ENCODE peak calls at places on chromosomes 3 and 15, in five cellular contexts. M is activated CD4-positive, alpha-beta T cell treated with anti-CD3 and anti-CD28 coated beads, Interleukin-2, amount 50 U/mL, for 24 hours; S is NCI-H69; Z is Daoy; E is astrocyte of the spinal cord. C is an unnamed sample.

GRCh38 chr3:126258670-126259069 is 78.3 kb upstream of the ALDH1L1 start:
- DNase-seq in M (no peak), S (no peak), Z (peak), E (no peak), C (no peak)

GRCh38 chr3:40387895-40388254 is 891 bp downstream of the ENTPD3 start:
- DNase-seq in M (no peak), S (peak), Z (no peak), E (no peak), C (no peak)

GRCh38 chr3:49707113-49707480 is 12.4 kb downstream of the AMIGO3 start:
- DNase-seq in M (no peak), S (peak), Z (no peak), E (peak), C (no peak)

GRCh38 chr3:24296441-24297205 is 198.0 kb downstream of the THRB start:
- DNase-seq in M (no peak), S (no peak), Z (no peak), E (peak), C (no peak)

GRCh38 chr3:45232531-45232930 is 6.4 kb upstream of the TMEM158 start:
- DNase-seq in M (no peak), S (no peak), Z (no peak), E (no peak), C (no peak)

GRCh38 chr15:66842710-66843441 is 140.8 kb downstream of the SMAD6 start:
- DNase-seq in M (no peak), S (peak), Z (peak), E (peak), C (peak)

GRCh38 chr3:108472011-108472591 is 38.3 kb downstream of the MYH15 start:
- DNase-seq in M (no peak), S (peak), Z (peak), E (peak), C (peak)

GRCh38 chr3:74613566-74613965 is 893 bp downstream of the CNTN3 start:
- DNase-seq in M (no peak), S (peak), Z (no peak), E (no peak), C (peak)

GRCh38 chr3:45026957-45027356 is 854 bp downstream of the CLEC3B start:
- DNase-seq in M (no peak), S (no peak), Z (peak), E (peak), C (no peak)

GRCh38 chr3:128603811-128604447 is 46.7 kb downstream of the RPN1 start:
- DNase-seq in M (no peak), S (no peak), Z (no peak), E (no peak), C (no peak)

GRCh38 chr3:171883893-171884279 is 40.7 kb downstream of the TMEM212 start:
- DNase-seq in M (no peak), S (no peak), Z (no peak), E (no peak), C (no peak)

GRCh38 chr3:102068327-102068726 is 219.0 kb downstream of the NFKBIZ start:
- DNase-seq in M (no peak), S (no peak), Z (no peak), E (peak), C (no peak)

GRCh38 chr15:81914734-81915234 is 131.0 kb downstream of the MEX3B start:
- DNase-seq in M (no peak), S (peak), Z (no peak), E (no peak), C (peak)

GRCh38 chr3:13657660-13658435 is 108.9 kb downstream of the FBLN2 start:
- DNase-seq in M (peak), S (peak), Z (peak), E (peak), C (peak)

GRCh38 chr15:63609448-63609847 is 12.3 kb downstream of the FBXL22 start:
- DNase-seq in M (no peak), S (no peak), Z (no peak), E (no peak), C (no peak)

GRCh38 chr3:38117748-38118420 is 19.0 kb downstream of the ACAA1 start:
- DNase-seq in M (peak), S (peak), Z (peak), E (peak), C (peak)

GRCh38 chr3:123724306-123724705 is 139.5 kb upstream of the HACD2 start:
- DNase-seq in M (no peak), S (peak), Z (peak), E (no peak), C (peak)

GRCh38 chr3:112247351-112247750 is 46.7 kb downstream of the SLC9C1 start:
- DNase-seq in M (no peak), S (no peak), Z (no peak), E (no peak), C (no peak)

GRCh38 chr3:69403406-69403934 is 17.6 kb upstream of the FRMD4B start:
- DNase-seq in M (no peak), S (no peak), Z (no peak), E (no peak), C (no peak)

GRCh38 chr15:36591534-36592411 is 12.3 kb downstream of the CDIN1 start:
- DNase-seq in M (no peak), S (peak), Z (peak), E (peak), C (no peak)

GRCh38 chr3:76134166-76134565 is 348.8 kb upstream of the ZNF717 start:
- DNase-seq in M (no peak), S (no peak), Z (no peak), E (no peak), C (no peak)

GRCh38 chr3:115855911-115856310 is 232.6 kb downstream of the GAP43 start:
- DNase-seq in M (no peak), S (no peak), Z (peak), E (peak), C (no peak)

C was measured in NCI-H82.